ENCODE peak calls at places on chromosomes 11 and 22, in seven cellular contexts. L is HCT116, T is K562, K is HepG2, Q is GM12878, H is SK-N-SH, I is H1. D is an unnamed sample.

GRCh38 chr11:119376197-119376847 is 5.2 kb downstream of the USP2 start:
- DNase-seq in T (no peak), K (peak), L (no peak), Q (no peak), H (peak), I (no peak), D (no peak)

GRCh38 chr22:47154621-47155081 is 392.2 kb downstream of the TBC1D22A start:
- DNase-seq in T (no peak), L (no peak), H (peak), Q (no peak), K (no peak), I (no peak), D (no peak)

GRCh38 chr11:115008774-115009173 is 330.4 kb downstream of the NXPE2 start:
- DNase-seq in T (no peak), H (no peak), L (no peak), Q (no peak), K (no peak), I (no peak), D (no peak)

GRCh38 chr11:96278039-96278897 is 64.7 kb downstream of the MAML2 start:
- DNase-seq in T (no peak), Q (no peak), H (no peak), L (no peak), I (no peak), K (no peak), D (no peak)

GRCh38 chr11:71458146-71459070 is 5.4 kb downstream of the NADSYN1 start:
- DNase-seq in T (no peak), I (no peak), H (no peak), L (no peak), Q (no peak), K (no peak), D (no peak)

GRCh38 chr11:118430956-118431355 is 5.3 kb upstream of the KMT2A start:
- DNase-seq in L (no peak), H (peak), K (peak), I (no peak), Q (no peak), T (no peak), D (peak)

GRCh38 chr11:57680552-57680874 is 12.6 kb downstream of the ZDHHC5 start:
- DNase-seq in K (no peak), Q (no peak), H (no peak), L (no peak), T (no peak), I (no peak), D (no peak)

GRCh38 chr22:45996241-45997076 is 19.5 kb upstream of the WNT7B start:
- DNase-seq in T (no peak), Q (no peak), H (no peak), I (no peak), L (no peak), K (no peak), D (no peak)

GRCh38 chr11:75469785-75470405 is 36.9 kb upstream of the KLHL35 start:
- DNase-seq in K (no peak), I (no peak), L (no peak), H (no peak), T (no peak), Q (no peak), D (peak)

GRCh38 chr11:75468534-75469340 is 35.7 kb upstream of the KLHL35 start:
- DNase-seq in L (no peak), K (no peak), T (peak), Q (no peak), H (peak), I (no peak), D (no peak)

GRCh38 chr11:75467881-75468280 is 34.9 kb upstream of the KLHL35 start:
- DNase-seq in I (no peak), H (no peak), T (no peak), L (no peak), Q (no peak), K (no peak), D (no peak)

GRCh38 chr11:75465701-75466531 is 32.9 kb upstream of the KLHL35 start:
- DNase-seq in L (no peak), H (no peak), I (no peak), T (no peak), K (no peak), Q (no peak), D (no peak)

GRCh38 chr11:75467311-75467710 is 34.3 kb upstream of the KLHL35 start:
- DNase-seq in Q (no peak), I (no peak), H (no peak), L (no peak), T (no peak), K (no peak), D (no peak)
- TF ChIP-seq JUND in Q (no peak), I (no peak), H (no peak), L (no peak), T (no peak), K (no peak), D (no peak)

GRCh38 chr11:130162733-130163132 is 3.2 kb downstream of the ST14 start:
- DNase-seq in Q (no peak), I (no peak), K (no peak), T (no peak), L (no peak), H (no peak), D (no peak)
- TF ChIP-seq JUND in Q (no peak), I (no peak), K (no peak), T (no peak), L (no peak), H (no peak), D (no peak)

GRCh38 chr11:13760115-13760514 is 91.6 kb downstream of the FAR1 start:
- DNase-seq in K (no peak), Q (no peak), H (no peak), I (no peak), T (no peak), L (no peak), D (no peak)

GRCh38 chr11:13761712-13762111 is 93.2 kb downstream of the FAR1 start:
- DNase-seq in H (no peak), T (no peak), L (no peak), I (no peak), Q (no peak), K (no peak), D (no peak)

GRCh38 chr11:13761250-13761649 is 92.8 kb downstream of the FAR1 start:
- DNase-seq in K (no peak), H (no peak), T (no peak), L (no peak), I (no peak), Q (no peak), D (no peak)

GRCh38 chr11:13759050-13759449 is 90.6 kb downstream of the FAR1 start:
- DNase-seq in I (no peak), L (no peak), K (no peak), Q (no peak), H (no peak), T (no peak), D (no peak)
- TF ChIP-seq JUND in I (no peak), L (no peak), K (no peak), Q (no peak), H (no peak), T (no peak), D (no peak)

DNA sequence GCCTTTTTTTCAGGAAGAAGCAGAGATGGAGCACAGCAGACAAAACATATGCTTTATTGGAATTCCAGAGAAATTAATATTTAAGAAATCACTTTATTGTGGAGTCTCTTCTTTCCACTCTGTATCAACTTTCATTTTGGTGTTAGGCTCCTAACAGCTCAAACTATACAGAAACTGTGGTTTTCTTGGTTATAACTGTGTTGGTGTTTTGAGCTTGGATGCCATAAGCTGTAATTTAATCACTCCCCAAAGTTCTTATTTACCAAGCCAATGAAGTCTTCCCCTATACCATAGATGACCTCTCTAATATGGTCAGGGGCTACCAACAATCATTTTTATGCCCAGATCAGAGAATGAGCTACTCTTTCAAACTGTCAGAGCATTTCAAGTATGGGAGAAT is 90.0 kb downstream of the EXT2 start:
- DNase-seq in I (no peak), H (no peak), T (no peak), L (no peak), K (no peak), Q (no peak), D (no peak)
- TF ChIP-seq JUND in I (no peak), H (no peak), T (no peak), L (no peak), K (no peak), Q (no peak), D (no peak)

GRCh38 chr11:67355794-67356550 is 2.6 kb upstream of the POLD4 start:
- DNase-seq in H (peak), K (no peak), L (no peak), I (no peak), T (no peak), Q (no peak), D (no peak)

GRCh38 chr11:67356551-67356866 is 3.2 kb upstream of the POLD4 start:
- DNase-seq in I (no peak), T (no peak), L (no peak), H (no peak), Q (no peak), K (no peak), D (no peak)

GRCh38 chr11:67355023-67355793 is 1.9 kb upstream of the POLD4 start:
- DNase-seq in T (no peak), L (no peak), Q (no peak), H (peak), K (no peak), I (no peak), D (no peak)

GRCh38 chr11:67356867-67357561 is 3.7 kb upstream of the POLD4 start:
- DNase-seq in Q (no peak), K (peak), T (peak), L (no peak), I (peak), H (peak), D (peak)

DNA sequence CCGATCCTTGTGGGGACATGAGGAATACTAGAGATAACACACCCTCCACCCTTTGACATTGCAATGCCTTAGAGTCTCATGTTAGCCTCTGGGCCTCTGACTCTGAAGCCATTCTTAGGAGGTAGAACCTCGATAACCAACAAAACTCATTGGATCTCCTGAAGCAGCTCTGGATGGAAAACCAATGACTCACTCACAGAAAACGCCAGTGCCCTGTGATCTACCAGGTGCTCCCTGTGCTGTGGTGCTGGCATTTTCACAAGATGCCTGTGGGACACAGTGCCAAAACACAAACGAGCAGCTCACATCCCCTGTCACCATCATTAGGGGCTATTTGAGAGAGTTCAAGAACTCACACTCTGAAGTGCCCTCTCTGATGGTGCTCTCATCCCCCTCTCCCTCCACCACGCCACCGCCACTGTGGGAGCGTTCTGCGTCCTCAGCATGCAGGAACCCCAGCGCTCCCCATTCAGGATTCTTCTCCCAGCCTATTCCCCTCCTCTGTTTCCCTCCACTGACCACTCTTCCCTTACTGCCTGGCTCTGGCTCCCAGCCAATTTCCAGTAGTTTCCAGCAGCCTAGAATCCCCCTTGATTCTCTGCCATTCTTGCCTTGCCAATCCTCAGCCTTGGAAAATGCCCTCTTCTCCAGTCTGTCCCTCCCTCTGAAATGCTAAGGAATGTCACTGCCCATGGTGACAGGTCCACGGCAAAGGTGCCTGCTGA is 4.6 kb upstream of the POLD4 start:
- DNase-seq in I (no peak), Q (no peak), H (peak), K (no peak), L (no peak), T (peak), D (no peak)
- TF ChIP-seq JUND in I (no peak), Q (no peak), H (peak), K (no peak), L (no peak), T (no peak), D (no peak)

DNA sequence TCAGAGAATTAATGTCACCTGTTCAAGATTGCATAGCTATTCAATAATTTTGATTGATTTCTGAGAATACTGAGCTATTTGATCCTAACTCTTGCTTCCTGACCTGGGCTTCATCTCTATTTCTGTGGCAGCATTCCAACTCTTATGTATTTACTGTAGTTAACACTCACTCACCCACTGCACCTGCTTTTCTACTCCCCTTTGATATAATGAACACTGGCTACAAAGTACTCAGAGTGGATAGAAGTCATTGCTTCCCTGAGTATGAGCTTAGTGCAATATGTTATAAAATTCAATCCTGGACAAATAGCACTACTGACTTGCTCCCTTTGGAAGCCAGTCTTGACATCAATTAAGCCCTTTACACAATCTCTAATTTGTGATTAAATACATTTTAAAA is 117.2 kb downstream of the APIP start:
- DNase-seq in T (no peak), Q (no peak), I (no peak), H (no peak), L (no peak), K (no peak), D (no peak)
- TF ChIP-seq JUND in T (no peak), Q (no peak), I (no peak), H (no peak), L (no peak), K (no peak), D (no peak)

DNA sequence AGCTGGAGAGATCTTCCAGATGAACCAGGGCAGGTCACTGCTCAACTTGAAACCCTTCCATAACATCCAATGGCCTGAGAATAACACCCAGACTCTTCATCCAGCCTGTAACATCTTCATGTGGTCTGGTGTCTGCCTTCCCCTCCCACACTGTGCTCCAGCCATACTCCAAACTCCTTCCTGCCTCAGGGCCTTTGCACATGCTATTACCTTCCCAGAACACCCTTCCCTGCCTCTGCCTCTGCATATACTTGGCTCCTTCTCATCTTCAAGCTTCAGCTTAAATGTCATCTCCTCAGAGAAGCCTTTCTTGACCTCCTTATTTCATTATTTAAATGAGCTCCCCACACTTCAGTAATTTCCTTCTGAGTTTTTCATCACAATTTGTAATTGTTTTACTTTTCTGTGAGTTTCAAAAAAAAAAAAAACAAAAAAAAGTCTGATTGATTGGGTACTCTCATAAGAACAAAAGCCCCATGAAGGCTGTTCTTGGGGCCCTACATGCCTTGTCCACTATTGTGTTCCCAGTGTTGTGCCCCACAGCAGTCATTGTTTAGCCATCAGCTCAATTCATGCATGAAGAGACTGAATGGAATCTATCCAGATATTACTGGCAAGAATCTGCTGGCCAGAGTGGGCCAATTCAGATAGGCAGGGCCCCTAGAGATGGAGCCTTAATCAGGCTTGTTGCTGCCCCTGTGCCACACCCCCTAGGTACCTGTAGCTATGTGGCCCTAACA is 22.1 kb downstream of the LMO1 start:
- DNase-seq in I (no peak), Q (no peak), T (no peak), H (no peak), L (no peak), K (no peak), D (no peak)
- TF ChIP-seq JUND in I (no peak), Q (no peak), T (no peak), H (no peak), L (no peak), K (no peak), D (no peak)

GRCh38 chr22:39220897-39221850 is 23.6 kb downstream of the PDGFB start:
- DNase-seq in I (no peak), K (no peak), Q (no peak), H (no peak), T (no peak), L (no peak), D (no peak)
- TF ChIP-seq JUND in I (no peak), K (no peak), Q (no peak), H (no peak), T (no peak), L (no peak), D (no peak)

GRCh38 chr11:111918390-111919256 is at the start of gene C11orf52:
- DNase-seq in T (no peak), L (peak), Q (no peak), K (peak), H (no peak), I (peak), D (peak)
- TF ChIP-seq JUND in T (no peak), L (peak), Q (no peak), K (no peak), H (no peak), I (no peak), D (no peak)

GRCh38 chr11:123587559-123587958 is 66.9 kb downstream of the SCN3B start:
- DNase-seq in L (no peak), I (no peak), Q (no peak), T (no peak), K (no peak), H (no peak), D (no peak)
- TF ChIP-seq JUND in L (no peak), I (no peak), Q (no peak), T (no peak), K (no peak), H (no peak), D (no peak)